ENCODE peak calls at places on chromosomes 3 and 15, in nine cellular contexts. One of them, this sample, is unnamed.

GRCh38 chr3:170499562-170500156 is 81.0 kb downstream of the CLDN11 start:
- DNase-seq in Ammon's horn: peak; percentile 67
- DNase-seq in iPS-NIHi11: peak; percentile 78
- DNase-seq in renal cortical epithelial cell: peak; percentile 56
- DNase-seq in RCC 7860: no peak
- DNase-seq in activated CD4-positive, alpha-beta T cell treated with anti-CD3 and anti-CD28 coated beads, Interleukin-2, amount 50 U/mL, for 48 hours: no peak
- DNase-seq in SK-MEL-5: peak; percentile 75
- DNase-seq in non-pigmented ciliary epithelial cell: no peak
- DNase-seq in stimulated activated CD8-positive, alpha-beta memory T cell treated with anti-CD3 and anti-CD28 coated beads, Interleukin-15, amount 100 ng/mL, for 1 hour: no peak
- DNase-seq in this sample: no peak

GRCh38 chr3:79917561-79917960 is 149.8 kb upstream of the ROBO1 start:
- DNase-seq in iPS-NIHi11: peak; percentile 13
- DNase-seq in Ammon's horn: no peak
- DNase-seq in activated CD4-positive, alpha-beta T cell treated with anti-CD3 and anti-CD28 coated beads, Interleukin-2, amount 50 U/mL, for 48 hours: no peak
- DNase-seq in RCC 7860: no peak
- DNase-seq in renal cortical epithelial cell: peak; percentile 1
- DNase-seq in non-pigmented ciliary epithelial cell: no peak
- DNase-seq in SK-MEL-5: no peak
- DNase-seq in stimulated activated CD8-positive, alpha-beta memory T cell treated with anti-CD3 and anti-CD28 coated beads, Interleukin-15, amount 100 ng/mL, for 1 hour: no peak
- DNase-seq in this sample: no peak

GRCh38 chr3:126338796-126339241 is 18.4 kb downstream of the KLF15 start:
- DNase-seq in Ammon's horn: no peak
- DNase-seq in RCC 7860: no peak
- DNase-seq in stimulated activated CD8-positive, alpha-beta memory T cell treated with anti-CD3 and anti-CD28 coated beads, Interleukin-15, amount 100 ng/mL, for 1 hour: no peak
- DNase-seq in non-pigmented ciliary epithelial cell: no peak
- DNase-seq in SK-MEL-5: no peak
- DNase-seq in activated CD4-positive, alpha-beta T cell treated with anti-CD3 and anti-CD28 coated beads, Interleukin-2, amount 50 U/mL, for 48 hours: no peak
- DNase-seq in renal cortical epithelial cell: no peak
- DNase-seq in iPS-NIHi11: no peak
- DNase-seq in this sample: no peak

GRCh38 chr15:39140060-39140604 is 440.7 kb upstream of the THBS1 start:
- DNase-seq in iPS-NIHi11: no peak
- DNase-seq in renal cortical epithelial cell: peak; percentile 68
- DNase-seq in activated CD4-positive, alpha-beta T cell treated with anti-CD3 and anti-CD28 coated beads, Interleukin-2, amount 50 U/mL, for 48 hours: no peak
- DNase-seq in non-pigmented ciliary epithelial cell: peak; percentile 96
- DNase-seq in SK-MEL-5: peak; percentile 22
- DNase-seq in Ammon's horn: no peak
- DNase-seq in RCC 7860: peak; percentile 83
- DNase-seq in stimulated activated CD8-positive, alpha-beta memory T cell treated with anti-CD3 and anti-CD28 coated beads, Interleukin-15, amount 100 ng/mL, for 1 hour: no peak
- DNase-seq in this sample: no peak

GRCh38 chr15:77097317-77097721 is 26.4 kb upstream of the TSPAN3 start:
- DNase-seq in SK-MEL-5: no peak
- DNase-seq in activated CD4-positive, alpha-beta T cell treated with anti-CD3 and anti-CD28 coated beads, Interleukin-2, amount 50 U/mL, for 48 hours: no peak
- DNase-seq in non-pigmented ciliary epithelial cell: no peak
- DNase-seq in renal cortical epithelial cell: no peak
- DNase-seq in RCC 7860: no peak
- DNase-seq in iPS-NIHi11: no peak
- DNase-seq in Ammon's horn: no peak
- DNase-seq in stimulated activated CD8-positive, alpha-beta memory T cell treated with anti-CD3 and anti-CD28 coated beads, Interleukin-15, amount 100 ng/mL, for 1 hour: no peak
- DNase-seq in this sample: no peak

GRCh38 chr3:27479816-27480543 is 4.2 kb downstream of the SLC4A7 start:
- DNase-seq in non-pigmented ciliary epithelial cell: no peak
- DNase-seq in Ammon's horn: no peak
- DNase-seq in SK-MEL-5: no peak
- DNase-seq in renal cortical epithelial cell: no peak
- DNase-seq in activated CD4-positive, alpha-beta T cell treated with anti-CD3 and anti-CD28 coated beads, Interleukin-2, amount 50 U/mL, for 48 hours: no peak
- DNase-seq in RCC 7860: no peak
- DNase-seq in stimulated activated CD8-positive, alpha-beta memory T cell treated with anti-CD3 and anti-CD28 coated beads, Interleukin-15, amount 100 ng/mL, for 1 hour: no peak
- DNase-seq in iPS-NIHi11: no peak
- DNase-seq in this sample: no peak

GRCh38 chr3:160129459-160130061 is 95.7 kb upstream of the C3orf80 start:
- DNase-seq in renal cortical epithelial cell: peak; percentile 93
- DNase-seq in stimulated activated CD8-positive, alpha-beta memory T cell treated with anti-CD3 and anti-CD28 coated beads, Interleukin-15, amount 100 ng/mL, for 1 hour: no peak
- DNase-seq in RCC 7860: peak; percentile 96
- DNase-seq in non-pigmented ciliary epithelial cell: peak; percentile 94
- DNase-seq in Ammon's horn: no peak
- DNase-seq in iPS-NIHi11: no peak
- DNase-seq in SK-MEL-5: peak; percentile 20
- DNase-seq in activated CD4-positive, alpha-beta T cell treated with anti-CD3 and anti-CD28 coated beads, Interleukin-2, amount 50 U/mL, for 48 hours: no peak
- DNase-seq in this sample: no peak

GRCh38 chr3:15315003-15315402 is 17.4 kb downstream of the SH3BP5 start:
- DNase-seq in renal cortical epithelial cell: no peak
- DNase-seq in RCC 7860: no peak
- DNase-seq in iPS-NIHi11: no peak
- DNase-seq in activated CD4-positive, alpha-beta T cell treated with anti-CD3 and anti-CD28 coated beads, Interleukin-2, amount 50 U/mL, for 48 hours: no peak
- DNase-seq in Ammon's horn: no peak
- DNase-seq in non-pigmented ciliary epithelial cell: no peak
- DNase-seq in stimulated activated CD8-positive, alpha-beta memory T cell treated with anti-CD3 and anti-CD28 coated beads, Interleukin-15, amount 100 ng/mL, for 1 hour: no peak
- DNase-seq in SK-MEL-5: peak; percentile 53
- DNase-seq in this sample: peak; percentile 19

GRCh38 chr15:58369261-58369699 is 62.5 kb upstream of the LIPC start:
- DNase-seq in RCC 7860: peak; percentile 88
- DNase-seq in non-pigmented ciliary epithelial cell: no peak
- DNase-seq in Ammon's horn: no peak
- DNase-seq in activated CD4-positive, alpha-beta T cell treated with anti-CD3 and anti-CD28 coated beads, Interleukin-2, amount 50 U/mL, for 48 hours: no peak
- DNase-seq in stimulated activated CD8-positive, alpha-beta memory T cell treated with anti-CD3 and anti-CD28 coated beads, Interleukin-15, amount 100 ng/mL, for 1 hour: no peak
- DNase-seq in iPS-NIHi11: no peak
- DNase-seq in SK-MEL-5: no peak
- DNase-seq in renal cortical epithelial cell: peak; percentile 93
- DNase-seq in this sample: no peak

GRCh38 chr3:169348981-169349942 is 314.2 kb downstream of the MECOM start:
- DNase-seq in stimulated activated CD8-positive, alpha-beta memory T cell treated with anti-CD3 and anti-CD28 coated beads, Interleukin-15, amount 100 ng/mL, for 1 hour: no peak
- DNase-seq in Ammon's horn: no peak
- DNase-seq in renal cortical epithelial cell: peak; percentile 88
- DNase-seq in non-pigmented ciliary epithelial cell: peak; percentile 28
- DNase-seq in iPS-NIHi11: no peak
- DNase-seq in RCC 7860: no peak
- DNase-seq in activated CD4-positive, alpha-beta T cell treated with anti-CD3 and anti-CD28 coated beads, Interleukin-2, amount 50 U/mL, for 48 hours: no peak
- DNase-seq in SK-MEL-5: no peak
- DNase-seq in this sample: no peak

GRCh38 chr3:23992051-23992628 is 47.1 kb downstream of the NR1D2 start:
- DNase-seq in renal cortical epithelial cell: peak; percentile 50
- DNase-seq in RCC 7860: no peak
- DNase-seq in Ammon's horn: peak; percentile 73
- DNase-seq in iPS-NIHi11: peak; percentile 27
- DNase-seq in activated CD4-positive, alpha-beta T cell treated with anti-CD3 and anti-CD28 coated beads, Interleukin-2, amount 50 U/mL, for 48 hours: no peak
- DNase-seq in non-pigmented ciliary epithelial cell: no peak
- DNase-seq in SK-MEL-5: no peak
- DNase-seq in stimulated activated CD8-positive, alpha-beta memory T cell treated with anti-CD3 and anti-CD28 coated beads, Interleukin-15, amount 100 ng/mL, for 1 hour: no peak
- DNase-seq in this sample: peak; percentile 84

GRCh38 chr3:108897883-108898282 is 55.8 kb downstream of the GUCA1C start:
- DNase-seq in renal cortical epithelial cell: no peak
- DNase-seq in Ammon's horn: no peak
- DNase-seq in RCC 7860: no peak
- DNase-seq in SK-MEL-5: no peak
- DNase-seq in iPS-NIHi11: no peak
- DNase-seq in stimulated activated CD8-positive, alpha-beta memory T cell treated with anti-CD3 and anti-CD28 coated beads, Interleukin-15, amount 100 ng/mL, for 1 hour: no peak
- DNase-seq in non-pigmented ciliary epithelial cell: no peak
- DNase-seq in activated CD4-positive, alpha-beta T cell treated with anti-CD3 and anti-CD28 coated beads, Interleukin-2, amount 50 U/mL, for 48 hours: no peak
- DNase-seq in this sample: no peak

GRCh38 chr3:196454935-196455334 is 22.7 kb upstream of the UBXN7 start:
- DNase-seq in renal cortical epithelial cell: peak; percentile 33
- DNase-seq in non-pigmented ciliary epithelial cell: no peak
- DNase-seq in iPS-NIHi11: no peak
- DNase-seq in stimulated activated CD8-positive, alpha-beta memory T cell treated with anti-CD3 and anti-CD28 coated beads, Interleukin-15, amount 100 ng/mL, for 1 hour: no peak
- DNase-seq in Ammon's horn: no peak
- DNase-seq in SK-MEL-5: no peak
- DNase-seq in activated CD4-positive, alpha-beta T cell treated with anti-CD3 and anti-CD28 coated beads, Interleukin-2, amount 50 U/mL, for 48 hours: no peak
- DNase-seq in RCC 7860: no peak
- DNase-seq in this sample: no peak

GRCh38 chr3:159620281-159620680 is 368.4 kb upstream of the IL12A start:
- DNase-seq in renal cortical epithelial cell: no peak
- DNase-seq in RCC 7860: no peak
- DNase-seq in stimulated activated CD8-positive, alpha-beta memory T cell treated with anti-CD3 and anti-CD28 coated beads, Interleukin-15, amount 100 ng/mL, for 1 hour: no peak
- DNase-seq in activated CD4-positive, alpha-beta T cell treated with anti-CD3 and anti-CD28 coated beads, Interleukin-2, amount 50 U/mL, for 48 hours: no peak
- DNase-seq in Ammon's horn: no peak
- DNase-seq in iPS-NIHi11: no peak
- DNase-seq in non-pigmented ciliary epithelial cell: no peak
- DNase-seq in SK-MEL-5: no peak
- DNase-seq in this sample: no peak

GRCh38 chr15:89406756-89407650 is 72.4 kb upstream of the POLG start:
- DNase-seq in Ammon's horn: no peak
- DNase-seq in iPS-NIHi11: no peak
- DNase-seq in renal cortical epithelial cell: no peak
- DNase-seq in RCC 7860: no peak
- DNase-seq in non-pigmented ciliary epithelial cell: no peak
- DNase-seq in activated CD4-positive, alpha-beta T cell treated with anti-CD3 and anti-CD28 coated beads, Interleukin-2, amount 50 U/mL, for 48 hours: peak; percentile 17
- DNase-seq in stimulated activated CD8-positive, alpha-beta memory T cell treated with anti-CD3 and anti-CD28 coated beads, Interleukin-15, amount 100 ng/mL, for 1 hour: no peak
- DNase-seq in SK-MEL-5: no peak
- DNase-seq in this sample: no peak

GRCh38 chr3:30180305-30181275 is 425.8 kb upstream of the TGFBR2 start:
- DNase-seq in iPS-NIHi11: no peak
- DNase-seq in renal cortical epithelial cell: peak; percentile 27
- DNase-seq in RCC 7860: no peak
- DNase-seq in stimulated activated CD8-positive, alpha-beta memory T cell treated with anti-CD3 and anti-CD28 coated beads, Interleukin-15, amount 100 ng/mL, for 1 hour: no peak
- DNase-seq in activated CD4-positive, alpha-beta T cell treated with anti-CD3 and anti-CD28 coated beads, Interleukin-2, amount 50 U/mL, for 48 hours: no peak
- DNase-seq in Ammon's horn: no peak
- DNase-seq in non-pigmented ciliary epithelial cell: no peak
- DNase-seq in SK-MEL-5: no peak
- DNase-seq in this sample: no peak

GRCh38 chr3:105523496-105523895 is 156.8 kb downstream of the ALCAM start:
- DNase-seq in iPS-NIHi11: no peak
- DNase-seq in RCC 7860: no peak
- DNase-seq in renal cortical epithelial cell: peak; percentile 65
- DNase-seq in stimulated activated CD8-positive, alpha-beta memory T cell treated with anti-CD3 and anti-CD28 coated beads, Interleukin-15, amount 100 ng/mL, for 1 hour: no peak
- DNase-seq in Ammon's horn: no peak
- DNase-seq in SK-MEL-5: no peak
- DNase-seq in activated CD4-positive, alpha-beta T cell treated with anti-CD3 and anti-CD28 coated beads, Interleukin-2, amount 50 U/mL, for 48 hours: no peak
- DNase-seq in non-pigmented ciliary epithelial cell: no peak
- DNase-seq in this sample: no peak

GRCh38 chr3:45607790-45608189 is 13.2 kb downstream of the LIMD1 start:
- DNase-seq in renal cortical epithelial cell: no peak
- DNase-seq in iPS-NIHi11: no peak
- DNase-seq in non-pigmented ciliary epithelial cell: no peak
- DNase-seq in activated CD4-positive, alpha-beta T cell treated with anti-CD3 and anti-CD28 coated beads, Interleukin-2, amount 50 U/mL, for 48 hours: no peak
- DNase-seq in SK-MEL-5: no peak
- DNase-seq in RCC 7860: peak; percentile 10
- DNase-seq in Ammon's horn: no peak
- DNase-seq in stimulated activated CD8-positive, alpha-beta memory T cell treated with anti-CD3 and anti-CD28 coated beads, Interleukin-15, amount 100 ng/mL, for 1 hour: no peak
- DNase-seq in this sample: no peak

GRCh38 chr3:111924283-111924682 is 54.5 kb upstream of the ABHD10 start:
- DNase-seq in renal cortical epithelial cell: no peak
- DNase-seq in stimulated activated CD8-positive, alpha-beta memory T cell treated with anti-CD3 and anti-CD28 coated beads, Interleukin-15, amount 100 ng/mL, for 1 hour: no peak
- DNase-seq in activated CD4-positive, alpha-beta T cell treated with anti-CD3 and anti-CD28 coated beads, Interleukin-2, amount 50 U/mL, for 48 hours: no peak
- DNase-seq in iPS-NIHi11: no peak
- DNase-seq in non-pigmented ciliary epithelial cell: no peak
- DNase-seq in RCC 7860: no peak
- DNase-seq in Ammon's horn: no peak
- DNase-seq in SK-MEL-5: no peak
- DNase-seq in this sample: no peak

GRCh38 chr3:174423936-174424335 is 435.2 kb upstream of the NAALADL2 start:
- DNase-seq in stimulated activated CD8-positive, alpha-beta memory T cell treated with anti-CD3 and anti-CD28 coated beads, Interleukin-15, amount 100 ng/mL, for 1 hour: no peak
- DNase-seq in SK-MEL-5: peak; percentile 58
- DNase-seq in activated CD4-positive, alpha-beta T cell treated with anti-CD3 and anti-CD28 coated beads, Interleukin-2, amount 50 U/mL, for 48 hours: no peak
- DNase-seq in RCC 7860: no peak
- DNase-seq in iPS-NIHi11: no peak
- DNase-seq in renal cortical epithelial cell: no peak
- DNase-seq in non-pigmented ciliary epithelial cell: no peak
- DNase-seq in Ammon's horn: no peak
- DNase-seq in this sample: no peak

GRCh38 chr15:98946301-98947255 is 61.0 kb downstream of the PGPEP1L start:
- DNase-seq in non-pigmented ciliary epithelial cell: no peak
- DNase-seq in RCC 7860: no peak
- DNase-seq in iPS-NIHi11: no peak
- DNase-seq in Ammon's horn: peak; percentile 72
- DNase-seq in SK-MEL-5: no peak
- DNase-seq in renal cortical epithelial cell: no peak
- DNase-seq in stimulated activated CD8-positive, alpha-beta memory T cell treated with anti-CD3 and anti-CD28 coated beads, Interleukin-15, amount 100 ng/mL, for 1 hour: no peak
- DNase-seq in activated CD4-positive, alpha-beta T cell treated with anti-CD3 and anti-CD28 coated beads, Interleukin-2, amount 50 U/mL, for 48 hours: no peak
- DNase-seq in this sample: no peak

GRCh38 chr3:187255314-187255713 is 36.2 kb downstream of the MASP1 start:
- DNase-seq in RCC 7860: no peak
- DNase-seq in non-pigmented ciliary epithelial cell: no peak
- DNase-seq in stimulated activated CD8-positive, alpha-beta memory T cell treated with anti-CD3 and anti-CD28 coated beads, Interleukin-15, amount 100 ng/mL, for 1 hour: no peak
- DNase-seq in activated CD4-positive, alpha-beta T cell treated with anti-CD3 and anti-CD28 coated beads, Interleukin-2, amount 50 U/mL, for 48 hours: no peak
- DNase-seq in SK-MEL-5: peak; percentile 92
- DNase-seq in Ammon's horn: peak; percentile 43
- DNase-seq in renal cortical epithelial cell: no peak
- DNase-seq in iPS-NIHi11: no peak
- DNase-seq in this sample: no peak

GRCh38 chr3:138812806-138813205 is 21.9 kb downstream of the PIK3CB start:
- DNase-seq in iPS-NIHi11: no peak
- DNase-seq in Ammon's horn: no peak
- DNase-seq in activated CD4-positive, alpha-beta T cell treated with anti-CD3 and anti-CD28 coated beads, Interleukin-2, amount 50 U/mL, for 48 hours: no peak
- DNase-seq in renal cortical epithelial cell: no peak
- DNase-seq in RCC 7860: no peak
- DNase-seq in non-pigmented ciliary epithelial cell: no peak
- DNase-seq in SK-MEL-5: no peak
- DNase-seq in stimulated activated CD8-positive, alpha-beta memory T cell treated with anti-CD3 and anti-CD28 coated beads, Interleukin-15, amount 100 ng/mL, for 1 hour: no peak
- DNase-seq in this sample: no peak

GRCh38 chr3:27195059-27195458 is 174.1 kb downstream of the NEK10 start:
- DNase-seq in activated CD4-positive, alpha-beta T cell treated with anti-CD3 and anti-CD28 coated beads, Interleukin-2, amount 50 U/mL, for 48 hours: no peak
- DNase-seq in iPS-NIHi11: no peak
- DNase-seq in non-pigmented ciliary epithelial cell: no peak
- DNase-seq in SK-MEL-5: no peak
- DNase-seq in stimulated activated CD8-positive, alpha-beta memory T cell treated with anti-CD3 and anti-CD28 coated beads, Interleukin-15, amount 100 ng/mL, for 1 hour: no peak
- DNase-seq in RCC 7860: no peak
- DNase-seq in renal cortical epithelial cell: peak; percentile 31
- DNase-seq in Ammon's horn: no peak
- DNase-seq in this sample: no peak

GRCh38 chr15:38564557-38565286 is at the start of gene RASGRP1:
- DNase-seq in non-pigmented ciliary epithelial cell: no peak
- DNase-seq in iPS-NIHi11: peak; percentile 87
- DNase-seq in activated CD4-positive, alpha-beta T cell treated with anti-CD3 and anti-CD28 coated beads, Interleukin-2, amount 50 U/mL, for 48 hours: peak; percentile 81
- DNase-seq in stimulated activated CD8-positive, alpha-beta memory T cell treated with anti-CD3 and anti-CD28 coated beads, Interleukin-15, amount 100 ng/mL, for 1 hour: peak; percentile 62
- DNase-seq in RCC 7860: no peak
- DNase-seq in SK-MEL-5: peak; percentile 37
- DNase-seq in Ammon's horn: peak; percentile 61
- DNase-seq in renal cortical epithelial cell: no peak
- DNase-seq in this sample: peak; percentile 69